ENCODE peak calls at places on chromosomes 3 and 15, in four cellular contexts. B is brain microvascular endothelial cell, E is AG08396, G is cardiac fibroblast. M is an unnamed sample.

GRCh38 chr3:81716870-81717509 is 44.5 kb downstream of the GBE1 start:
- DNase-seq in E (peak), G (peak), B (no peak), M (peak)

GRCh38 chr3:143720381-143720780 is 127.9 kb downstream of the SLC9A9 start:
- DNase-seq in E (no peak), B (no peak), G (no peak), M (no peak)

GRCh38 chr15:26082833-26083174 is 219.7 kb upstream of the ATP10A start:
- DNase-seq in E (no peak), B (peak), G (no peak), M (no peak)

GRCh38 chr15:38652998-38653397 is 88.4 kb upstream of the RASGRP1 start:
- DNase-seq in B (no peak), G (no peak), E (no peak), M (no peak)

GRCh38 chr3:32148356-32148755 is 41.9 kb downstream of the GPD1L start:
- DNase-seq in B (no peak), E (no peak), G (no peak), M (peak)

GRCh38 chr15:85858586-85859375 is 64.1 kb upstream of the KLHL25 start:
- DNase-seq in E (peak), G (peak), B (peak), M (peak)

GRCh38 chr3:169744332-169745054 is 20.4 kb downstream of the TERC start:
- DNase-seq in E (no peak), G (peak), B (no peak), M (no peak)

GRCh38 chr3:65361448-65361847 is 673.6 kb upstream of the ADAMTS9 start:
- DNase-seq in G (no peak), E (no peak), B (no peak), M (no peak)

GRCh38 chr3:192841428-192841827 is 76.2 kb downstream of the MB21D2 start:
- DNase-seq in B (no peak), G (no peak), E (no peak), M (no peak)

GRCh38 chr3:141875893-141876380 is 506 bp upstream of the ATP1B3 start:
- DNase-seq in B (peak), E (no peak), G (peak), M (no peak)

M was measured in kidney glomerular epithelial cell.